ENCODE peak calls at places on chromosomes 11 and 22, in four cellular contexts. K is cardiac muscle cell, Y is upper lobe of right lung, W is mesendoderm. H is an unnamed sample.

GRCh38 chr11:105139669-105140068 is at the start of gene CARD18:
- DNase-seq in W (no peak), Y (no peak), K (no peak), H (no peak)

GRCh38 chr11:33712436-33712835 is 11.8 kb upstream of the C11orf91 start:
- DNase-seq in W (no peak), Y (no peak), K (no peak), H (no peak)

GRCh38 chr11:128095459-128096096 is 491.8 kb downstream of the ETS1 start:
- DNase-seq in K (no peak), W (peak), Y (no peak), H (no peak)

GRCh38 chr11:76369406-76369805 is 11.5 kb downstream of the THAP12 start:
- DNase-seq in K (no peak), Y (no peak), W (no peak), H (no peak)

GRCh38 chr11:35142481-35143207 is 3.7 kb downstream of the CD44 start:
- DNase-seq in K (no peak), W (no peak), Y (no peak), H (peak)

GRCh38 chr11:55669376-55669775 is 7.4 kb downstream of the OR4C6 start:
- DNase-seq in W (no peak), Y (no peak), K (no peak), H (no peak)

GRCh38 chr11:47514825-47515647 is 37.9 kb downstream of the CELF1 start:
- DNase-seq in W (peak), K (no peak), Y (no peak), H (no peak)

GRCh38 chr11:132734217-132734616 is 798.1 kb downstream of the OPCML start:
- DNase-seq in K (no peak), W (peak), Y (no peak), H (no peak)

GRCh38 chr11:1043563-1044096 is 7.1 kb upstream of the MUC6 start:
- DNase-seq in K (no peak), W (no peak), Y (peak), H (no peak)

GRCh38 chr11:33704240-33705002 is 3.8 kb upstream of the C11orf91 start:
- DNase-seq in K (no peak), Y (no peak), W (no peak), H (no peak)

GRCh38 chr11:120013325-120014250 is 124.3 kb downstream of the TRIM29 start:
- DNase-seq in Y (no peak), W (peak), K (peak), H (peak)

GRCh38 chr11:84775503-84775902 is 851.6 kb downstream of the DLG2 start:
- DNase-seq in Y (no peak), K (no peak), W (no peak), H (no peak)

GRCh38 chr11:45653277-45653676 is 12.1 kb downstream of the CHST1 start:
- DNase-seq in K (no peak), Y (peak), W (no peak), H (no peak)

GRCh38 chr11:66844496-66845142 is 1.4 kb downstream of the RCE1 start:
- DNase-seq in Y (no peak), W (no peak), K (no peak), H (no peak)
- H3K4me3 ChIP-seq in Y (peak), W (no peak), K (no peak), H (peak)

GRCh38 chr22:23684051-23684450 is 6.8 kb upstream of the RGL4 start:
- DNase-seq in Y (no peak), W (no peak), K (no peak), H (no peak)
- H3K4me3 ChIP-seq in Y (no peak), W (no peak), K (no peak), H (no peak)

DNA sequence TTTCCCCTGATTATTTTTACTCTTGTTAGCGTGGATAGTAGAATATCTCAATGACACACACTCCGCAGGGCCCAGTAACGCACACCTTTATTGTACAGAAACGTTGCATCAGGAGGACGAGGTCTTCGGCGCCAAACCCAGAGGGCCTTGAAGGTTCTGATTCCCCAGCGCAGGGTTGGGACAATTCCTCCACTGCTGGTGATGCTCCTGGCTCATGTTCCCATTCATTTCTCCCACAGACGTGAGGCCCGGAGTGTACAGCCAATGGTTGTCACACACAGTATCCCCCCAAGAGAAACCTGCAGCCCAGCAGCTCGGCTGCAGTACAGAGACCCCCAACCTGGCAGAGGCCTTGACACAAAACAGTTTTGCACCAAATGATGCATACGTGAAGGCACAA is 6.1 kb upstream of the ANO1 start:
- DNase-seq in Y (peak), K (no peak), W (no peak), H (peak)
- H3K4me3 ChIP-seq in Y (no peak), K (no peak), W (no peak), H (no peak)

GRCh38 chr11:67465190-67465522 is 3.9 kb downstream of the TMEM134 start:
- DNase-seq in K (no peak), W (peak), Y (no peak), H (no peak)
- H3K4me3 ChIP-seq in K (peak), W (peak), Y (peak), H (peak)

DNA sequence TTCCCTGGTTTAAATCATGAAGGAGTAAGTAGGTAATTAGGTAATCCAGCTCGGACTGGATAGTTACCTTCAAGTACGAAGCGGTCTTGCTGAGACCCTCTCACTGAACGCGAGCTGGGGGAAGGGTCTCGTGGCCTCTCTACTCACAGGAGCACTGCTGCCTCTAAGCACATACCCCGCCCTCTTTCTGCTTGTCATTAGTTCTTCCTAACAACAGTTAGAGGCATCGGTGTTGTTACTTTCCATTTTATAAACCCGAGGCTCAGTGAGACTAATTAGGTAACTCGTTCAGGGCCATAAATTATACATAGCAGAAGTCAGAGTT is 230.8 kb downstream of the ST3GAL4 start:
- DNase-seq in W (no peak), K (no peak), Y (no peak), H (no peak)
- H3K4me3 ChIP-seq in W (no peak), K (no peak), Y (no peak), H (no peak)

GRCh38 chr11:12888525-12889158 is 120.5 kb upstream of the RASSF10 start:
- DNase-seq in K (peak), Y (peak), W (peak), H (peak)

GRCh38 chr11:12890476-12890875 is 118.6 kb upstream of the RASSF10 start:
- DNase-seq in K (no peak), Y (no peak), W (no peak), H (no peak)

GRCh38 chr11:12885717-12886226 is 123.3 kb upstream of the RASSF10 start:
- DNase-seq in Y (no peak), W (no peak), K (no peak), H (no peak)

GRCh38 chr11:12886508-12886907 is 122.6 kb upstream of the RASSF10 start:
- DNase-seq in Y (no peak), W (no peak), K (no peak), H (no peak)

GRCh38 chr11:12889243-12889642 is 119.9 kb upstream of the RASSF10 start:
- DNase-seq in Y (peak), W (no peak), K (no peak), H (no peak)
- H3K4me3 ChIP-seq in Y (no peak), W (no peak), K (no peak), H (no peak)

DNA sequence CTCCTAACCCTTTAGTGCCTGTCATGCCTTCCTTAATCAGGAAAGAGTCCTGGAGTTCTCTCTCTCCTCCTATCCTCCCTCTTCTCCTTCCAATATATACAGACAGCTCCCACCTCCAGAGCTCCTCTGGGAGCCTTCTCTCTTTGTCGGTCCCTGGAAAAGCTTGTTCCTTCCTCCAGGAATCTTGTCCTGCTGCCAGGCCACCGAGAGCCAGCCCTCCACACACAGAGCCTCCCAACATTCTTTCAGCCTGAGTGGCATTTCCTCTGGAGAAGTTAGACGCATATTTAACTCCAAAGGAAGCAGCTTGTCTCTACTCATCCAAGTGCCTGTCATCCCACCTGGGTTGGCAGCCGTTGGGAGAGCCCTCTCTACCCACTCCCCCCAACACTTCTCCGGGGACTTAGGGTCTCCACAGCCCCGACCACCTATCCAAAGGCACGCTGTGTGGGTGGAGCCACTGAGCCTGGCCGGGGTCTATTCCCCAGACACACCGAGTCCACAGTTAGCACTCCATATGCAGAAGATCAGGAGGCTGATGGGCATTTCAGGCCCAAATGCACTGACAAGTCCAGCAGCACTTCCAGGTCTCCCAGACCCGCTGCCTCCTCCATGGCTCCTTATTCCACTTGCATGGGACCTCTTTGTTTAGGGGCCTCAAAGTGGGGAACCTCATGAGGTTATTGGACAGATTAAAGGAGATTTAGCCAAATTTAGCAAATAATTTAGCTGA is 31.1 kb downstream of the DKK3 start:
- DNase-seq in W (peak), K (peak), Y (peak), H (no peak)
- H3K4me3 ChIP-seq in W (no peak), K (no peak), Y (no peak), H (no peak)

DNA sequence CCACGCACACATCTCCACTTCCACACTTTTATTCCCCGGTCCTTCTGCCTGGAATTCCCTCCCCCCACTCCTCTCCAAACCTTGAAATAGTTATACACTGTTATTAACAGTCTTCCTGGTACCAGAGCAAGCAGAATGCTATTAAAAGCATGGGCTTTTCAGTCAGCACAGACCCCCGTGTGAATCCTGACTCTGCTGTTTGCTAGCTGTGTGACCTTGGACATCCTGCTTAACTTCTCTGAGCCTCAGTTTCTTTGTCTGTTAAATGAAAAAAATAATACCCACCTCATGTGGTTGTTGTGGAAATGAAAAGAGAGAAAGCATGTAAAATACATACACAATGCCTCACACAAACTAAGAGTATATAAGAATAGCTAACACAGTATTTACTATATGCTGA is 39.6 kb downstream of the AHNAK start:
- DNase-seq in Y (no peak), K (no peak), W (no peak), H (no peak)
- H3K4me3 ChIP-seq in Y (no peak), K (no peak), W (no peak), H (no peak)

GRCh38 chr11:114132427-114132826 is 72.9 kb downstream of the ZBTB16 start:
- DNase-seq in K (no peak), W (peak), Y (no peak), H (no peak)

GRCh38 chr11:114133548-114134329 is 74.2 kb downstream of the ZBTB16 start:
- DNase-seq in K (no peak), W (peak), Y (no peak), H (no peak)

GRCh38 chr11:114134870-114135269 is 75.4 kb downstream of the ZBTB16 start:
- DNase-seq in K (no peak), W (peak), Y (no peak), H (peak)

GRCh38 chr11:114131366-114131963 is 72.0 kb downstream of the ZBTB16 start:
- DNase-seq in W (no peak), K (no peak), Y (no peak), H (no peak)

DNA sequence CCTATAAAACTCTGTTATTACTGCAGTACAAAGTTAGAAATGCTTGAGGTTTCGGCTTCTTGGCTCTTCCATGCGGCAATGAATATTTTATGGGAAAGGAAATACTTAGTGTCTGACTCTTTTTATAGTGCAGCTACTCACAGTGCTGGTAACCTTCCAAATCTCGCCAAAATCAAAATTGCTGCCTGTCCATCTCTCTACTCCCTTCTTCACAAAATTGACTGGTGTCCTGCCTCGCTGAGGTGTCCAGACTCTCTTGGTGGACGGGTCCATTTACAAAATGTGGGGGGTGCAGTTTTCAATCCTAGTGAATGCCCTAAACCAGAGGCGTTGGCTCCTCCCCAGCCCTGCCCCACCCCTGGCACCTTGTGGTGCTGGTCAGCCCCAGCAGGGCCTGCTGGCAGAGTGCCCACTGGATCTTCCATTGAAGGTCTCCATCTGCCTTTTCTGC is 73.5 kb downstream of the ZBTB16 start:
- DNase-seq in W (no peak), Y (no peak), K (no peak), H (no peak)
- H3K4me3 ChIP-seq in W (no peak), Y (no peak), K (no peak), H (no peak)

DNA sequence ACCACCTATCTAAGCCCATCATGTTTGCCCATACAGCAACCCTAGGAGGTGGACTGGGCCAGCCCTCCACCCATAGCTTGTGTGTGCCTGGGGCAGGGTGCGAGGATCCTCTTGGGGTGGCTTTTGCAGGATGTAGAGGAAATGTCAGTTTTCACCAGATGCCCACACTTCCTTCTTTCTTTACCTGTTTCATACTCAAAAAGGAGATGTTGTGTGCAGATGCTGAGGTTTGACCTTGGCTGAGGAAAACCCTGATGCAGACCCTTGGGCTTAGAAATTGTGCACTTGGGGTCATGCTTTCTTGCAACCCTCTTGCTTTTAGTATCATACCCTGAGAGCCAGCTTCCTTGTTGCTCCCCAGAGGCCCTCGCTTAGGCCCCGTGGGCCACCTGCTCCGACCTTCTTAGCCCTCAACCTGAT is 2.2 kb downstream of the HTR3A start:
- DNase-seq in W (no peak), Y (no peak), K (no peak), H (no peak)
- H3K4me3 ChIP-seq in W (no peak), Y (no peak), K (no peak), H (no peak)